ENCODE peak calls at places on chromosomes 7 and 10, in four cellular contexts. E is ascending aorta; C is CD4-positive, alpha-beta memory T cell; M is CD8-positive, alpha-beta memory T cell. J is an unnamed sample. For H3K4me1, the result is how much of the 10 kb centered on the place peaks cover.

GRCh38 chr10:29067161-29067560 is 221.7 kb upstream of the LYZL1 start:
- DNase-seq in E (no peak), C (no peak), M (no peak), J (no peak)

GRCh38 chr10:110005716-110006115 is 2.1 kb upstream of the ADD3 start:
- DNase-seq in E (no peak), C (no peak), M (no peak), J (no peak)

GRCh38 chr7:77506899-77507298 is 30.2 kb upstream of the PTPN12 start:
- DNase-seq in E (no peak), C (no peak), M (no peak), J (no peak)

GRCh38 chr10:118412918-118413317 is 70.8 kb upstream of the FAM204A start:
- DNase-seq in E (no peak), C (no peak), M (no peak), J (no peak)

GRCh38 chr10:132994811-132995210 is 52.4 kb upstream of the CFAP46 start:
- DNase-seq in E (no peak), C (no peak), M (no peak), J (no peak)

GRCh38 chr7:151201344-151201743 is 8.9 kb downstream of the H2BK1 start:
- DNase-seq in E (no peak), C (no peak), M (no peak), J (no peak)

GRCh38 chr7:151472644-151473380 is 32.9 kb upstream of the CRYGN start:
- DNase-seq in E (no peak), C (no peak), M (no peak), J (no peak)

GRCh38 chr7:104126411-104126841 is 81.4 kb downstream of the ORC5 start:
- DNase-seq in E (no peak), C (no peak), M (no peak), J (no peak)

GRCh38 chr7:34821965-34822558 is 164.0 kb downstream of the NPSR1 start:
- DNase-seq in E (no peak), C (no peak), M (no peak), J (no peak)

GRCh38 chr7:109354000-109354399 is 784.3 kb downstream of the DNAJB9 start:
- DNase-seq in E (no peak), C (no peak), M (no peak), J (no peak)

GRCh38 chr10:114420811-114421485 is 16.6 kb upstream of the AFAP1L2 start:
- DNase-seq in E (no peak), C (no peak), M (no peak), J (no peak)

GRCh38 chr7:151272410-151272809 is 23.9 kb upstream of the SMARCD3 start:
- DNase-seq in E (peak), C (no peak), M (no peak), J (no peak)

GRCh38 chr7:111312966-111313365 is 222.0 kb downstream of the LRRN3 start:
- DNase-seq in E (no peak), C (no peak), M (no peak), J (no peak)

GRCh38 chr7:156389116-156389692 is 251.4 kb upstream of the RNF32 start:
- DNase-seq in E (no peak), C (no peak), M (no peak), J (no peak)

DNA sequence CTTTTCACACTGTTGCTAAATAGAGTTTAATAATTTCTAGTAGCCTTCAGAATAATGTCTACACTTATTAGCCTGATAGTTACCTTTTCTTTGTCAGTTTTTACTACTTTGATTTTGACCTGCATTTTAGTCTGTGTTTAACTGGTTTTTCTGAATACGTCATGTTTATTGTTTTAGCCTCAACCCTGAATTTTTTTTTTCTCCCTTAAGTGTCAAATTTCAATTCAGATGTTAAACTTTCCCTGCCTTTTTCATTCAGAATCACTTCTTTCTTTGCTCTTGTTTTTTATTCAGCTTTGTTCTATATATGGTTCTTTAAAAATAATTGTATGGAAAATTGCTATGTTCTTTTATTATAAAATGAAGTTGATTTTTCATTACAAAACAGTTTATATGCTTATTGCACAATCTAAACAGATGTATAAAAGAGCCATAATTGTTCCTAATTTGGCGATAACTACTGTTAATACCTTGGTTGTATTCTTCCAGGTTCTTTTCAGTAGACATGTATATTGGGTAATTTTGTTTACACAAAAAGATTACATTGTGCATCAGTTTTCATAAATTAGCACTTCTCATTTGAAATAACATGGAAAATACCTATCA is 159.7 kb downstream of the ADK start:
- DNase-seq in E (no peak), C (no peak), M (no peak), J (no peak)
- H3K4me3 ChIP-seq in E (no peak), C (no peak), M (no peak), J (no peak)

DNA sequence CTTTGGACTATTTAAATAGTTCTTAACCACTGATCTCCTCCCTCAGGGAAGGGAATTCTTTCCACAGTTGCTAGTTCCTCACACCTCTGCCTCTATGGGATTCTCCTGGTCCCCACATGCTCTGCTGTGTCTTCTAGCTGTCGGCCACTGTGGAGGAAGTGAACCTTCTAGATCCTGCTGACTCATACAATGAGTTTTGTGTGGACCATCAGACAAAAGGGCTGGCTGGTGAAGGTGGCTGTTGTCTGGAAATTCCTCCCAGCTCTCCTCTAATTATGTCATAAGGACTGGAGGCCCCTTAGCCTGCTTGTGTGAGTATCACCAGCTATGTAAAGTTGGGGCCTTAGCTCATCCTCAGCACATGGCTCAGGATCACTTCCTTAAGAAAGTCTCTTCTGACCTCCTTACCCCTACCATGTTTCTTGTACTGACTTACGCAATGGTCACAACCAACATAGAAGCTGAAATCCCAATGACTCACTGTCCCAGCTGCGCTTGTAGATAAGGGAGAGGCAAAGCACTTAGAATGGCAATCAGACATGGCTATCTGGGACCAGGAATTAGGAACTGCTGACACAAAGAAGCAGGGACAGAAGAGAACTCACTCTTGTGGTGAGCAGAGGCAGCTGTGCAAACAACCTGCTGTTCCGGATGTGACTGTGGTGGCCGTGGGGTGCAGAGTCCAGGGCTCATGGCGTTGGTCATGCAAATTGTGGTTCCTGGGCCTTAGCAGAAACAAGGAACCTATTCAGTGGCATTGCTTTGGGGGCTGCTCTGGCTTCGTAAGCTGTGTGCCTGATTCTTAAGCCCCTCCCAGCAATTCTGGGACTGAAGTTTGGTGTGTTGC is 2.5 kb upstream of the MACC1 start:
- DNase-seq in E (peak), C (no peak), M (peak), J (peak)
- H3K27ac ChIP-seq in E (peak), C (no peak), M (peak), J (no peak)

GRCh38 chr10:79053481-79054202 is 15.1 kb upstream of the ZMIZ1 start:
- DNase-seq in E (peak), C (no peak), M (no peak), J (no peak)

GRCh38 chr10:79055892-79056291 is 12.9 kb upstream of the ZMIZ1 start:
- DNase-seq in E (peak), C (no peak), M (no peak), J (no peak)

GRCh38 chr10:79054203-79055099 is 14.3 kb upstream of the ZMIZ1 start:
- DNase-seq in E (peak), C (no peak), M (no peak), J (no peak)

GRCh38 chr10:79056361-79056735 is 12.4 kb upstream of the ZMIZ1 start:
- DNase-seq in E (peak), C (no peak), M (no peak), J (no peak)

GRCh38 chr10:79055100-79055782 is 13.5 kb upstream of the ZMIZ1 start:
- DNase-seq in E (peak), C (no peak), M (no peak), J (no peak)
- H3K4me1 ChIP-seq in E (under half), C (under half), M (under half), J (under half)

GRCh38 chr10:3196482-3196881 is 23.9 kb upstream of the PITRM1 start:
- DNase-seq in E (no peak), C (no peak), M (no peak), J (no peak)

GRCh38 chr10:3196971-3197353 is 24.4 kb upstream of the PITRM1 start:
- DNase-seq in E (no peak), C (no peak), M (no peak), J (no peak)

GRCh38 chr10:3198900-3199299 is 26.3 kb upstream of the PITRM1 start:
- DNase-seq in E (no peak), C (no peak), M (no peak), J (no peak)

GRCh38 chr10:3195706-3196105 is 23.1 kb upstream of the PITRM1 start:
- DNase-seq in E (no peak), C (no peak), M (no peak), J (no peak)

DNA sequence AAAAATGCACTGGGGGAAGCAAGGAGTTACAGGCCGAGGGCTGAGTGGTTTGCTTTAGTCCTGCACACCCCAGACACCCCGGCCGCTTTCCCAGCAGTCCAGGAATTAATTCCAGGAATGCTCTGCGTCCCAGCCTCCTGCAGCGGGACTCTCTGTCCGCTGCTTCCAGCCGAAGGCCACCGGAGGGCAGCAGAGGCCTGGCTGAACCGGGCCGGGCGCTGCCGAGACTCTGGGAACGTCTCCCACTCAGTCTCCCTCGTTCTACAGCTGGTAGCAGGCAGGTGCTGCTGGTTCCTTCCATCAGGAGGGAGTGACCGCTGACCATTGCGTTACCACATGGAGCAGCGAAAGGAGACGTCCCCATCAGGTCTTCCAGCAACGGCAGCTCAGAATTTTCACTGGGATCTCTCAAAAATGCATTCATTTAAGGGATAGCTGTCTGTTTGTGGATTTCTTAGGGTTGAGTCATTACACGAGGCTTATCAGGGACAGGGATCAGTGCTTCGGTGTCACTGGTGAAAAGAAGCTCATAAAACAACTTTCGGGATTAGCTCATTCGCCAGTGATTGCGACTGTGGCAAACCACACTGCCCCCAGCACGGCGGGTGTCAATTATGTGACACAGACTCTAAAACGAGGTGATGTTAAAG is 24.9 kb upstream of the PITRM1 start:
- DNase-seq in E (peak), C (peak), M (peak), J (peak)
- H3K4me3 ChIP-seq in E (peak), C (peak), M (peak), J (peak)

GRCh38 chr7:24751484-24751883 is 5.8 kb downstream of the GSDME start:
- DNase-seq in E (no peak), C (no peak), M (no peak), J (no peak)

GRCh38 chr7:24755541-24756416 is 1.5 kb downstream of the GSDME start:
- DNase-seq in E (no peak), C (peak), M (no peak), J (no peak)

GRCh38 chr7:24750441-24751055 is 6.7 kb downstream of the GSDME start:
- DNase-seq in E (no peak), C (no peak), M (no peak), J (no peak)

GRCh38 chr7:24755096-24755495 is 2.2 kb downstream of the GSDME start:
- DNase-seq in E (no peak), C (no peak), M (no peak), J (no peak)

GRCh38 chr7:24752073-24752800 is 5.0 kb downstream of the GSDME start:
- DNase-seq in E (no peak), C (no peak), M (no peak), J (no peak)
- H3K27ac ChIP-seq in E (no peak), C (no peak), M (no peak), J (no peak)

GRCh38 chr7:1533569-1534329 is 3.2 kb downstream of the MAFK start:
- DNase-seq in E (peak), C (no peak), M (no peak), J (no peak)
- H3K4me1 ChIP-seq in E (under half), C (under half), M (under half), J (under half)